ENCODE peak calls at places on chromosomes 7 and 10, in six cellular contexts. V is SK-N-SH, Q is A549, Y is HL-60, D is HepG2, M is GM23338. T is an unnamed sample.

GRCh38 chr10:34495938-34496337 is 319.2 kb downstream of the PARD3 start:
- DNase-seq in V (no peak), Q (peak; percentile 50), Y (peak; percentile 3), D (no peak), M (no peak), T (no peak)

GRCh38 chr10:29862926-29863614 is 196.3 kb downstream of the JCAD start:
- DNase-seq in V (no peak), Q (peak; percentile 16), Y (no peak), D (no peak), M (no peak), T (peak; percentile 8)

GRCh38 chr10:93695720-93696119 is 6.7 kb downstream of the FRA10AC1 start:
- DNase-seq in V (no peak), Q (no peak), Y (no peak), D (no peak), M (no peak), T (no peak)

GRCh38 chr10:71365366-71365765 is 31.4 kb upstream of the CDH23 start:
- DNase-seq in V (no peak), Q (no peak), Y (no peak), D (no peak), M (no peak), T (no peak)

GRCh38 chr7:77651544-77652162 is 44.6 kb upstream of the RSBN1L start:
- DNase-seq in V (peak; percentile 61), Q (peak; percentile 32), Y (no peak), D (peak; percentile 36), M (peak; percentile 63), T (peak; percentile 27)

GRCh38 chr10:47277352-47278151 is 22.4 kb upstream of the GDF10 start:
- DNase-seq in V (no peak), Q (no peak), Y (no peak), D (no peak), M (peak; percentile 4), T (no peak)

GRCh38 chr7:141013345-141013715 is 1.4 kb downstream of the MRPS33 start:
- DNase-seq in V (no peak), Q (no peak), Y (no peak), D (no peak), M (no peak), T (no peak)

GRCh38 chr10:2909921-2910320 is 157.4 kb upstream of the PFKP start:
- DNase-seq in V (no peak), Q (no peak), Y (no peak), D (no peak), M (no peak), T (no peak)

GRCh38 chr10:35359056-35359455 is 22.7 kb downstream of the CCNY start:
- DNase-seq in V (peak; percentile 76), Q (no peak), Y (no peak), D (no peak), M (no peak), T (no peak)

GRCh38 chr7:31370610-31371009 is 30.1 kb upstream of the NEUROD6 start:
- DNase-seq in V (peak; percentile 9), Q (no peak), Y (no peak), D (no peak), M (no peak), T (no peak)
- TF ChIP-seq REST in V (no peak), Q (no peak), Y (no peak), D (no peak), M (no peak), T (no peak)

GRCh38 chr7:50666124-50666496 is 100.9 kb upstream of the DDC start:
- DNase-seq in V (no peak), Q (no peak), Y (no peak), D (no peak), M (no peak), T (no peak)
- H3K27ac ChIP-seq in V (no peak overlapping the region), Q (no peak overlapping the region), Y (no peak overlapping the region), D (no peak overlapping the region), M (no peak overlapping the region), T (no peak overlapping the region)

GRCh38 chr7:151631968-151632749 is 112.5 kb upstream of the RHEB start:
- DNase-seq in V (peak; percentile 97), Q (peak; percentile 77), Y (peak; percentile 67), D (peak; percentile 55), M (peak; percentile 86), T (no peak)

GRCh38 chr7:151631149-151631967 is 111.7 kb upstream of the RHEB start:
- DNase-seq in V (no peak), Q (peak; percentile 38), Y (no peak), D (no peak), M (peak; percentile 72), T (no peak)

GRCh38 chr7:151629873-151630272 is 110.2 kb upstream of the RHEB start:
- DNase-seq in V (no peak), Q (no peak), Y (no peak), D (no peak), M (no peak), T (no peak)

GRCh38 chr7:151628846-151629604 is 109.3 kb upstream of the RHEB start:
- DNase-seq in V (no peak), Q (no peak), Y (no peak), D (no peak), M (peak; percentile 72), T (no peak)

GRCh38 chr7:151630349-151630748 is 110.7 kb upstream of the RHEB start:
- DNase-seq in V (no peak), Q (no peak), Y (no peak), D (no peak), M (no peak), T (no peak)
- H3K4me3 ChIP-seq in V (peak overlapping the region; percentile 83), Q (peak overlapping the region; percentile 91), Y (no peak overlapping the region), D (no peak overlapping the region), M (peak overlapping the region; percentile 77), T (peak overlapping the region; percentile 95)

DNA sequence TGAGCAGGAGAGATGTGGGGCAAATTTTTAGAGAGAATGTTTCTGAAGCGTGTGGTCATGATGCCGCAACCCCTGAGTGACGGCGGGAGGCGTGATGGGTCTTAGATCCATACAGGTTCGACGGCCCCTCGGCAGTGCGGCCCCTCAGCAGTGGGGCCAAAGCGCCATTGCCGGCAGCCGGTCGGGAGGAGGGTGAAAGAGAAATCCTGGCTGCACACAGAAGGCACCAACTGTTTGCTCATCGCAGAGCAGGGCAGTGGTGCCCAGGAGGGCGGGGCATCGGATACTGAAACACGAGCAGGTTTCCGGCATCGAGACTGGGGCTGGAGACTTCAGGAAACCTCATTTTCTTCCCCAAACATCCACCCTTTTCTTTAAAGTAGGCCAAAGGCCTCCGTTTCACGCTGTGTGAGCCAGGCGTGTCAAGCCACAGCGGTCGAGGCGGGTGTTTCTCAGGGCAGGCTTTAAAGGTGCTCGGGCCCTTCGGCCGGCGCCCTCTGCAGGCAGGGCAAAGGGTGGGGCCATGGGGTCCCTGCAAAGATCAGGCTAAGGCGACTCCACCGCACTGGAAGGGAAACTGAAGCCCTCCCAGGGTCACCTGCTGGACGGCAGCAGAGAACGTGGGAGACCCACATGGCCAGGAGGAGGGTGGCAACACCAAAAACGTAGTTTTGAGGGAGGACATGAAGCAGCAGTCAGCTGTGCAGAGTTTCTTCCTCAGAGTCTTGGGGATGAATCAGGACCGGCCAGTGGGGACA is 42.0 kb upstream of the PPP2R2D start:
- DNase-seq in V (no peak), Q (no peak), Y (no peak), D (no peak), M (no peak), T (no peak)
- TF ChIP-seq REST in V (no peak), Q (no peak), Y (no peak), D (no peak), M (no peak), T (no peak)

DNA sequence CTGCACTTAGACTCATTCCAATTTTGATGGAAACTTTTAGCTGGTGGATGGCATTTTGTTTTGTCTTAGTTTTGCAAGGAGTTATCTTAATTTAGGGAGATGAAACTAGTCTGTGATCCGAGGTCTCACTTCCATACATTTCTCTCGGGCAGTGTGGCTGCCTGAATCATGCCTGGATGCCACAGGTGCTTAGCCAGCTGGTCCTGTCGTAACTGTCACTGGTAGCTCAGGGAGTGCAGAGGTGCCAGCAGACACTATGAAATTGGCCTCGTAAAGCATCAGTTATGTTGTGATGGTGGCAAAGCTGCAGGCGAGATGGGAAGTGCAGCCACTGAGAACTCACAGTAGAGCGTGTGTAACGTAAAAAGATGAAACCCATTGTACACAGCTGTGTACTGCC is 74.9 kb downstream of the EGFR start:
- DNase-seq in V (no peak), Q (no peak), Y (no peak), D (no peak), M (no peak), T (no peak)
- H3K27ac ChIP-seq in V (no peak overlapping the region), Q (no peak overlapping the region), Y (no peak overlapping the region), D (no peak overlapping the region), M (no peak overlapping the region), T (peak overlapping the region; percentile 34)

GRCh38 chr10:61796785-61797184 is 104.7 kb upstream of the ARID5B start:
- DNase-seq in V (no peak), Q (no peak), Y (no peak), D (no peak), M (no peak), T (no peak)

GRCh38 chr10:61793760-61794713 is 107.5 kb upstream of the ARID5B start:
- DNase-seq in V (peak; percentile 11), Q (no peak), Y (no peak), D (no peak), M (no peak), T (no peak)

GRCh38 chr10:61795551-61795950 is 105.9 kb upstream of the ARID5B start:
- DNase-seq in V (no peak), Q (no peak), Y (no peak), D (no peak), M (peak; percentile 33), T (no peak)

GRCh38 chr10:61792921-61793320 is 108.6 kb upstream of the ARID5B start:
- DNase-seq in V (no peak), Q (no peak), Y (no peak), D (no peak), M (no peak), T (no peak)

GRCh38 chr10:61795147-61795546 is 106.4 kb upstream of the ARID5B start:
- DNase-seq in V (no peak), Q (no peak), Y (no peak), D (no peak), M (no peak), T (no peak)
- H3K4me3 ChIP-seq in V (no peak overlapping the region), Q (no peak overlapping the region), Y (no peak overlapping the region), D (no peak overlapping the region), M (no peak overlapping the region), T (no peak overlapping the region)